ENCODE peak calls at places on chromosomes 16 and 17, in eight cellular contexts. F is hypothalamus; W is COR-L47; I is activated effector memory CD4-positive, alpha-beta T cell treated with anti-CD3 and anti-CD28 coated beads, Interleukin-2, amount 50 U/mL, for 16 hours; G is anterior cingulate cortex; L is GM13977; Y is aorta; P is ELR. B is an unnamed sample.
A peak's percentile ranks its signal among the peaks of the same experiment; 100 is the strongest.

GRCh38 chr16:1535391-1536291 is 2.2 kb downstream of the TMEM204 start:
- DNase-seq in F (no peak), W (no peak), I (peak; percentile 68), G (no peak), L (no peak), Y (no peak), P (no peak), B (peak; percentile 58)

GRCh38 chr17:40322417-40323315 is 13.7 kb downstream of the RARA start:
- DNase-seq in F (no peak), W (peak; percentile 29), I (peak; percentile 94), G (no peak), L (peak; percentile 89), Y (peak; percentile 92), P (peak; percentile 92), B (peak; percentile 63)

GRCh38 chr17:65000798-65001197 is 55.7 kb downstream of the GNA13 start:
- DNase-seq in F (no peak), W (no peak), I (no peak), G (no peak), L (no peak), Y (no peak), P (no peak), B (no peak)

GRCh38 chr17:65109990-65110680 is 27.0 kb upstream of the RGS9 start:
- DNase-seq in F (no peak), W (no peak), I (no peak), G (no peak), L (no peak), Y (no peak), P (peak; percentile 37), B (no peak)

GRCh38 chr17:78915872-78916632 is 9.1 kb downstream of the TIMP2 start:
- DNase-seq in F (no peak), W (no peak), I (no peak), G (peak; percentile 13), L (no peak), Y (no peak), P (peak; percentile 65), B (no peak)

GRCh38 chr17:65170839-65171238 is 33.7 kb downstream of the RGS9 start:
- DNase-seq in F (no peak), W (peak; percentile 85), I (no peak), G (no peak), L (no peak), Y (no peak), P (no peak), B (no peak)

GRCh38 chr17:59427425-59427921 is 96.0 kb downstream of the YPEL2 start:
- DNase-seq in F (no peak), W (no peak), I (peak; percentile 75), G (peak; percentile 40), L (no peak), Y (no peak), P (peak; percentile 76), B (no peak)

GRCh38 chr17:60545465-60546191 is 19.6 kb upstream of the APPBP2 start:
- DNase-seq in F (no peak), W (no peak), I (no peak), G (no peak), L (no peak), Y (no peak), P (no peak), B (no peak)

GRCh38 chr17:43003542-43004172 is 2.9 kb upstream of the IFI35 start:
- DNase-seq in F (no peak), W (no peak), I (no peak), G (no peak), L (no peak), Y (peak; percentile 87), P (peak; percentile 92), B (no peak)

GRCh38 chr17:42321555-42321954 is 33.3 kb downstream of the STAT5A start:
- DNase-seq in F (no peak), W (no peak), I (no peak), G (no peak), L (no peak), Y (peak; percentile 12), P (no peak), B (no peak)

GRCh38 chr16:81818514-81819304 is 39.6 kb downstream of the PLCG2 start:
- DNase-seq in F (no peak), W (no peak), I (no peak), G (no peak), L (no peak), Y (no peak), P (no peak), B (no peak)

GRCh38 chr16:57372372-57373116 is at the start of gene CX3CL1:
- DNase-seq in F (peak; percentile 64), W (no peak), I (no peak), G (peak; percentile 66), L (no peak), Y (peak; percentile 80), P (peak; percentile 40), B (no peak)

GRCh38 chr16:8905168-8905762 is 23.1 kb downstream of the LITAFD start:
- DNase-seq in F (no peak), W (peak; percentile 29), I (no peak), G (no peak), L (no peak), Y (no peak), P (peak; percentile 42), B (no peak)

GRCh38 chr17:50037321-50038107 is 18.4 kb upstream of the ITGA3 start:
- DNase-seq in F (no peak), W (no peak), I (peak; percentile 44), G (no peak), L (no peak), Y (peak; percentile 88), P (peak; percentile 91), B (no peak)

GRCh38 chr17:33292184-33292980 is 713 bp downstream of the ASIC2 start:
- DNase-seq in F (no peak), W (no peak), I (no peak), G (no peak), L (peak; percentile 35), Y (peak; percentile 71), P (no peak), B (no peak)

GRCh38 chr16:76226011-76226410 is 51.2 kb upstream of the CNTNAP4 start:
- DNase-seq in F (no peak), W (no peak), I (no peak), G (no peak), L (no peak), Y (no peak), P (no peak), B (no peak)

GRCh38 chr17:1231456-1231855 is 38.8 kb upstream of the BHLHA9 start:
- DNase-seq in F (no peak), W (no peak), I (peak; percentile 39), G (no peak), L (no peak), Y (no peak), P (no peak), B (no peak)

GRCh38 chr17:64441772-64442549 is 7.0 kb upstream of the MILR1 start:
- DNase-seq in F (no peak), W (no peak), I (peak; percentile 65), G (peak; percentile 5), L (no peak), Y (no peak), P (peak; percentile 43), B (no peak)

GRCh38 chr16:83473926-83474660 is 333.7 kb upstream of the HSBP1 start:
- DNase-seq in F (no peak), W (no peak), I (no peak), G (no peak), L (no peak), Y (no peak), P (no peak), B (no peak)

GRCh38 chr17:46053911-46054534 is 55.0 kb downstream of the STH start:
- DNase-seq in F (no peak), W (no peak), I (no peak), G (no peak), L (no peak), Y (no peak), P (peak; percentile 66), B (no peak)

GRCh38 chr16:12729448-12729847 is 74.2 kb downstream of the CPPED1 start:
- DNase-seq in F (no peak), W (no peak), I (no peak), G (no peak), L (no peak), Y (no peak), P (peak; percentile 42), B (no peak)

GRCh38 chr16:85724126-85724879 is 26.6 kb downstream of the C16orf74 start:
- DNase-seq in F (no peak), W (no peak), I (no peak), G (no peak), L (no peak), Y (no peak), P (no peak), B (peak; percentile 41)

GRCh38 chr16:68463904-68464303 is 15.6 kb upstream of the SMPD3 start:
- DNase-seq in F (no peak), W (no peak), I (no peak), G (no peak), L (no peak), Y (no peak), P (no peak), B (no peak)

GRCh38 chr17:74442670-74443515 is 11.0 kb downstream of the GPRC5C start:
- DNase-seq in F (peak; percentile 42), W (peak; percentile 51), I (no peak), G (peak; percentile 68), L (peak; percentile 78), Y (peak; percentile 93), P (no peak), B (peak; percentile 72)

GRCh38 chr17:16428098-16428882 is 12.9 kb downstream of the TRPV2 start:
- DNase-seq in F (no peak), W (no peak), I (peak; percentile 80), G (no peak), L (no peak), Y (no peak), P (peak; percentile 62), B (no peak)

B was measured in RWPE2.